ENCODE peak calls at places on chromosomes 3 and 15, in five cellular contexts. One of them, this sample, is unnamed.

GRCh38 chr3:11543948-11544387 is 99.7 kb downstream of the VGLL4 start:
- ATAC-seq in PC-3: no peak
- ATAC-seq in stimulated activated naive B cell treated with anti-CD40 and anti-IgM and Interleukin-4, amounts not matched to agents 10 μg/mL and 1 μg/mL and 100 μg/mL, for 72 hours: no peak
- ATAC-seq in activated naive CD8-positive, alpha-beta T cell treated with anti-CD3 and anti-CD28 coated beads, Interleukin-2, amount 50 U/mL, for 24 hours: no peak
- ATAC-seq in gastroesophageal sphincter: no peak
- ATAC-seq in this sample: no peak

GRCh38 chr3:64260391-64260790 is 35.1 kb upstream of the PRICKLE2 start:
- ATAC-seq in PC-3: no peak
- ATAC-seq in stimulated activated naive B cell treated with anti-CD40 and anti-IgM and Interleukin-4, amounts not matched to agents 10 μg/mL and 1 μg/mL and 100 μg/mL, for 72 hours: no peak
- ATAC-seq in activated naive CD8-positive, alpha-beta T cell treated with anti-CD3 and anti-CD28 coated beads, Interleukin-2, amount 50 U/mL, for 24 hours: no peak
- ATAC-seq in gastroesophageal sphincter: no peak
- ATAC-seq in this sample: no peak

GRCh38 chr3:171607452-171607851 is 147.2 kb upstream of the TNIK start:
- ATAC-seq in PC-3: no peak
- ATAC-seq in stimulated activated naive B cell treated with anti-CD40 and anti-IgM and Interleukin-4, amounts not matched to agents 10 μg/mL and 1 μg/mL and 100 μg/mL, for 72 hours: no peak
- ATAC-seq in activated naive CD8-positive, alpha-beta T cell treated with anti-CD3 and anti-CD28 coated beads, Interleukin-2, amount 50 U/mL, for 24 hours: no peak
- ATAC-seq in gastroesophageal sphincter: no peak
- ATAC-seq in this sample: no peak

GRCh38 chr15:90749754-90750153 is 32.6 kb downstream of the BLM start:
- ATAC-seq in PC-3: no peak
- ATAC-seq in stimulated activated naive B cell treated with anti-CD40 and anti-IgM and Interleukin-4, amounts not matched to agents 10 μg/mL and 1 μg/mL and 100 μg/mL, for 72 hours: peak
- ATAC-seq in activated naive CD8-positive, alpha-beta T cell treated with anti-CD3 and anti-CD28 coated beads, Interleukin-2, amount 50 U/mL, for 24 hours: peak
- ATAC-seq in gastroesophageal sphincter: no peak
- ATAC-seq in this sample: peak

GRCh38 chr3:31450345-31450744 is 82.4 kb upstream of the STT3B start:
- ATAC-seq in PC-3: no peak
- ATAC-seq in stimulated activated naive B cell treated with anti-CD40 and anti-IgM and Interleukin-4, amounts not matched to agents 10 μg/mL and 1 μg/mL and 100 μg/mL, for 72 hours: no peak
- ATAC-seq in activated naive CD8-positive, alpha-beta T cell treated with anti-CD3 and anti-CD28 coated beads, Interleukin-2, amount 50 U/mL, for 24 hours: peak
- ATAC-seq in gastroesophageal sphincter: no peak
- ATAC-seq in this sample: peak

GRCh38 chr3:56453027-56453426 is 15.2 kb downstream of the ERC2 start:
- ATAC-seq in PC-3: peak
- ATAC-seq in stimulated activated naive B cell treated with anti-CD40 and anti-IgM and Interleukin-4, amounts not matched to agents 10 μg/mL and 1 μg/mL and 100 μg/mL, for 72 hours: no peak
- ATAC-seq in activated naive CD8-positive, alpha-beta T cell treated with anti-CD3 and anti-CD28 coated beads, Interleukin-2, amount 50 U/mL, for 24 hours: no peak
- ATAC-seq in gastroesophageal sphincter: no peak
- ATAC-seq in this sample: no peak

GRCh38 chr3:43883729-43884396 is 193.1 kb downstream of the ABHD5 start:
- ATAC-seq in PC-3: no peak
- ATAC-seq in stimulated activated naive B cell treated with anti-CD40 and anti-IgM and Interleukin-4, amounts not matched to agents 10 μg/mL and 1 μg/mL and 100 μg/mL, for 72 hours: no peak
- ATAC-seq in activated naive CD8-positive, alpha-beta T cell treated with anti-CD3 and anti-CD28 coated beads, Interleukin-2, amount 50 U/mL, for 24 hours: no peak
- ATAC-seq in gastroesophageal sphincter: no peak
- ATAC-seq in this sample: no peak

GRCh38 chr3:135966349-135966695 is 794 bp downstream of the PPP2R3A start:
- ATAC-seq in PC-3: peak
- ATAC-seq in stimulated activated naive B cell treated with anti-CD40 and anti-IgM and Interleukin-4, amounts not matched to agents 10 μg/mL and 1 μg/mL and 100 μg/mL, for 72 hours: peak
- ATAC-seq in activated naive CD8-positive, alpha-beta T cell treated with anti-CD3 and anti-CD28 coated beads, Interleukin-2, amount 50 U/mL, for 24 hours: no peak
- ATAC-seq in gastroesophageal sphincter: peak
- ATAC-seq in this sample: no peak

GRCh38 chr15:69080203-69080957 is 65.9 kb downstream of the NOX5 start:
- ATAC-seq in PC-3: no peak
- ATAC-seq in stimulated activated naive B cell treated with anti-CD40 and anti-IgM and Interleukin-4, amounts not matched to agents 10 μg/mL and 1 μg/mL and 100 μg/mL, for 72 hours: no peak
- ATAC-seq in activated naive CD8-positive, alpha-beta T cell treated with anti-CD3 and anti-CD28 coated beads, Interleukin-2, amount 50 U/mL, for 24 hours: no peak
- ATAC-seq in gastroesophageal sphincter: no peak
- ATAC-seq in this sample: no peak

GRCh38 chr3:69999191-70000027 is at the start of gene SAMMSON:
- ATAC-seq in PC-3: no peak
- ATAC-seq in stimulated activated naive B cell treated with anti-CD40 and anti-IgM and Interleukin-4, amounts not matched to agents 10 μg/mL and 1 μg/mL and 100 μg/mL, for 72 hours: no peak
- ATAC-seq in activated naive CD8-positive, alpha-beta T cell treated with anti-CD3 and anti-CD28 coated beads, Interleukin-2, amount 50 U/mL, for 24 hours: no peak
- ATAC-seq in gastroesophageal sphincter: peak
- ATAC-seq in this sample: no peak

GRCh38 chr15:38454687-38455071 is 752 bp downstream of the FAM98B start:
- ATAC-seq in PC-3: peak
- ATAC-seq in stimulated activated naive B cell treated with anti-CD40 and anti-IgM and Interleukin-4, amounts not matched to agents 10 μg/mL and 1 μg/mL and 100 μg/mL, for 72 hours: no peak
- ATAC-seq in activated naive CD8-positive, alpha-beta T cell treated with anti-CD3 and anti-CD28 coated beads, Interleukin-2, amount 50 U/mL, for 24 hours: no peak
- ATAC-seq in gastroesophageal sphincter: no peak
- ATAC-seq in this sample: no peak